ENCODE peak calls at places on chromosomes 11 and 22, in six cellular contexts. V is A549, O is GM13977, S is PC-3, Z is hepatocyte, N is astrocyte of the cerebellum. E is an unnamed sample.

GRCh38 chr22:45226681-45227186 is 14.0 kb downstream of the KIAA0930 start:
- DNase-seq in V (no peak), N (no peak), S (peak), Z (no peak), O (no peak), E (no peak)

GRCh38 chr11:101583180-101584128 is at the start of gene TRPC6:
- DNase-seq in O (no peak), V (peak), S (no peak), Z (peak), N (no peak), E (peak)

GRCh38 chr22:49077036-49077393 is 750.7 kb downstream of the BRD1 start:
- DNase-seq in N (no peak), O (no peak), S (no peak), V (no peak), Z (no peak), E (no peak)

GRCh38 chr11:104124979-104125378 is 39.0 kb downstream of the PDGFD start:
- DNase-seq in V (no peak), N (no peak), S (no peak), O (no peak), Z (no peak), E (no peak)

GRCh38 chr22:42754658-42755057 is 34.0 kb upstream of the A4GALT start:
- DNase-seq in N (no peak), S (peak), V (no peak), Z (peak), O (no peak), E (no peak)

GRCh38 chr11:118434553-118435232 is 1.6 kb upstream of the KMT2A start:
- DNase-seq in O (peak), Z (peak), S (peak), V (no peak), N (no peak), E (peak)

GRCh38 chr22:18048441-18048898 is 24.1 kb upstream of the MICAL3 start:
- DNase-seq in N (no peak), O (no peak), Z (no peak), S (no peak), V (no peak), E (no peak)

GRCh38 chr11:86174101-86175046 is 70.2 kb upstream of the EED start:
- DNase-seq in S (peak), O (no peak), V (no peak), Z (peak), N (peak), E (no peak)

GRCh38 chr11:19633276-19633675 is 79.4 kb upstream of the NAV2 start:
- DNase-seq in N (peak), O (no peak), S (no peak), Z (no peak), V (no peak), E (no peak)

GRCh38 chr11:2790581-2790925 is 90.8 kb upstream of the KCNQ1OT1 start:
- DNase-seq in O (no peak), V (no peak), N (no peak), S (no peak), Z (no peak), E (peak)

GRCh38 chr11:65500262-65501004 is 1.6 kb downstream of the MALAT1 start:
- DNase-seq in S (peak), N (no peak), O (no peak), V (no peak), Z (peak), E (no peak)

DNA sequence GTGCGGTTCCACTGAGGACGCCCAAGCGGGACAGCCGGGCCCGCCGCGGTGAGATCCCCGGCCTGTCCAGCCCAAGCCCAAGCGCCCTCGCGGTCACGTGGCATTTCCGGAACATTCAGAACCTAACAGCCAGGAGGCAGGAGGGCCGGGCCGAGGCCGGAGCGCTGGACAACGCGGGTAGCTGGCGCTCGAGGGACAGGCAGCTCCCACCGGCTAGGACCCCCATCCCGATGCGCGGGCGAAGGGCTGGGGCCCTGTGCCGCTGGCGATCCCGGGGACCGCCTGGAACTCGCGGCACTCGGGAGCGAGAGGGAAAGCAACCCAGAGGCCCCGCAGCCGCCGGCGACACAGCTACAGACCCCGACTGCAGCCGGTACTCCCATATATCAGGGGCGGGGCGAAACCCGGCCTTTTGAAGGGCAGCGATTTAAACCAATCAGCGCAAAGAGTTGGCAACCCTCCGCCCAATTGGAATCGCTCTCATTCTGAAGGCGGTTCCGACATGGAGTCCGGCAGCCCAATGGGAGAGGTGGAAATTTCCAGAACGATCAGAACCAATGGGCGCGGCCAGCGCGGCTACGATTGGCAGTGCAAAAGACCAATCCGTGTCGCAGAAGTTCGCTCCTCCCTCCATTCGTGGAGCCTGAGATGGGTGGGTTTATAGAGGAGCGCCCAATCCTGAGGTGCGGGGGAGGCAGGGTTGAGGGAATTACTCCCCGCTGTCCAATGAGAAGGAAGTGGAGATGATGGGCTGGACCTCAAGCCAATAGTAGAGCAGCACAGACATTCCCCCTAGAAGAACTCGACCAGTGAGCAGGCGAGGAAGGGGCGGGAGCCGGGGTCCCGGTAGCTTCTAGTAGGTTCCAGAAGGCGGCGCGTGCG is at the start of gene STIP1:
- DNase-seq in V (peak), S (peak), O (peak), N (peak), Z (peak), E (peak)
- TF ChIP-seq CTCF in V (no peak), S (no peak), O (peak), N (peak), Z (peak), E (peak)

GRCh38 chr22:32796865-32797573 is 4.5 kb upstream of the TIMP3 start:
- DNase-seq in N (peak), O (peak), Z (peak), V (peak), S (peak), E (peak)

GRCh38 chr22:32795214-32795596 is 6.3 kb upstream of the TIMP3 start:
- DNase-seq in N (no peak), S (no peak), Z (no peak), V (no peak), O (no peak), E (no peak)

GRCh38 chr22:32793604-32794003 is 7.9 kb upstream of the TIMP3 start:
- DNase-seq in V (no peak), N (no peak), S (no peak), O (no peak), Z (no peak), E (no peak)

GRCh38 chr22:32791056-32791455 is 10.4 kb upstream of the TIMP3 start:
- DNase-seq in V (no peak), S (no peak), Z (no peak), N (no peak), O (no peak), E (no peak)

DNA sequence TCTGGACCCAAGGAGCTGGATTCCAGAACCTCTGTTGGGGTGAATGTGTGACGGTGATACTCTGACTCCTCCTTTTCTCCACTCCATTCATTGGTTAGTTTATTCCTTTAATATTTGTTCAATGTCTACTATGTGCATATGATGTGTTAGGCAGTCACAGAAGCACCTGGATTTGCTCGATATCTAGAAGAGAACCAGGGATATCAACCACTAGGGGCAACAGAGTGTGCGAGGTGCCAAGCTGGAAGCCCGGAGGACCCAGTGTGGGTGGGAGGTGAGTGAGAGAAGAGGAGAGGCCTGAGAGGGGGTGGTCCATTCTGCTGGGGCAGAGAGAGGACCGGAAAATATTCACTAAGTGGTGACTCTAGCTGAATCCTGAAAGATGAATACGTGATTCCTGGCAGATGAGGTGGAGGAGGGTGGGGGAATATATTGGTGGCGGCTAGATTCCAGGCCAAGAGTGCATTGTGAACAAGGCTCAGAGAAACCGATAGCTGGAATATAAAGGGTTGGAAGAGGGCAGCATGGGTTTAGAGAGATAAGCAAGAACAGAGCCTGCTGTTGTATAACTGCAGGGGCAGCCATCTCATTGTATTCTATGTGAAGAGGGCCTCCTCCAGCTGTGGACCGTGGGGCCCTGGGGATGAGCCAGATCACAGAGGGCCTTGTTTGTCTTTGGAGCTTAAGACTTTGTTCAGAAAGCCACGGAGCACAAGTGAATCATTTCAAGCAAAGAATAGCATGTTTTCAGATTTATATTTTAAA is 6.9 kb upstream of the TIMP3 start:
- DNase-seq in S (no peak), Z (no peak), V (no peak), N (no peak), O (no peak), E (no peak)
- TF ChIP-seq CTCF in S (no peak), Z (no peak), V (no peak), N (no peak), O (no peak), E (no peak)

DNA sequence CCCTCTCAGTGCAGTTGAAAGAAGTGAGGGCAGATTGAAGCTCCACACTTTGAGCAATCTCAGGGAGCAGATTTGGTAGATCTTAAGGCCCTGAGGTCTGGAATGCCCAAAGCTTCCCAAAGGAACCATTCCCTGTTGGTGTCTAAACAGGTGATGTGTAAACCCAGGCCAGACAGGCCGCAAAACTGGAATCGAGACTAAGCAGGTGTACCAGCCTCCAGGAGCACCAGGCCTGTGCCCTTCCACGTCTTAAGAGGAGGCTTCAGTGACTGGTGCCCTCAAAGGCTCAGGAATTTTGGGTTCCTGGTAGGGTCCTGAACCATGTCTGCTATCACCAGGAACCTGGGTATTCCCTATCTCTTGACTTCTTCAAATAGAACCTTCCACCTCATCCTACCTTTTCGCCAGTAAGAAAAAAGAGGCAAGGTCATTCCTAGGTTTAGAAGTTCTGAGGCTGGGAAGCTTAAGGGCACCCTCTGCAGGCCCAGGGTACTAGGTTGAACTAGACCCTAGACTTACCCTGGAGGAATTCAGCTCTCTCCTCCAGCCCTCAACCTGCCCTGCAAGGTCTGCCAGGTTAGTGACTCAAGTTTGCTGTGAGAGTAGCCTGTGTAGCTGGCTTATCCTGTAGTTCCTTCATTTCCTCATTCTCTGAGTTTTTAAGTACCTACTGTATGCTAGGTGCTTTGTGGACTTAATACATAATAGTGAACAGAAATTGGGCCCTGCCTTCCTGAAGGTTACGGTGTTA is 100.0 kb upstream of the NNMT start:
- DNase-seq in O (peak), N (no peak), V (no peak), S (peak), Z (peak), E (no peak)
- TF ChIP-seq CTCF in O (no peak), N (peak), V (no peak), S (no peak), Z (no peak), E (no peak)

GRCh38 chr22:46779651-46780050 is 17.2 kb downstream of the TBC1D22A start:
- DNase-seq in O (no peak), S (no peak), Z (no peak), V (no peak), N (no peak), E (no peak)

GRCh38 chr22:46781291-46781690 is 18.8 kb downstream of the TBC1D22A start:
- DNase-seq in N (no peak), O (no peak), S (no peak), V (no peak), Z (no peak), E (no peak)

GRCh38 chr22:46777609-46777970 is 15.1 kb downstream of the TBC1D22A start:
- DNase-seq in Z (no peak), N (no peak), S (no peak), V (no peak), O (peak), E (no peak)

GRCh38 chr22:46779023-46779422 is 16.6 kb downstream of the TBC1D22A start:
- DNase-seq in V (no peak), N (no peak), O (no peak), Z (no peak), S (no peak), E (no peak)

DNA sequence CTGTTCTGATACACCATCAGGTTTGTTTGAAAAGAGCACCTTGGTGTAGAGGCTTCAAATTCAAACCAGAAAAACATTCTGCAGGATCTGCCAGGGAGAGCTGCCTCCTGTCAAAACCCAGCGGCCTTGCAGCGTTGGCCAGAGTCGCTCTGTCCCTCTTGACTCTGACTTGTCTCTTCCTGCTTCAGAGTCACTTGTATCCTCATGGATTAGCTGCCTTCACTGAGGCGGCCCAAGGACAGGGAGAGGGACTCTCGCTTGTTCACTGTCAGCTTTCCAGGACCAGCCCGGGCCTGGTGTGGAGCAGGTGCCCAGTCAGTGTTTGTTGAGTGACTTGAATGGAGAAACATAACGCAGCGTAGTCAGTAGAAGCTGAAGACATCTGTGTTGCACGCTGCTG is 18.0 kb downstream of the TBC1D22A start:
- DNase-seq in N (no peak), Z (no peak), V (no peak), O (no peak), S (no peak), E (no peak)
- TF ChIP-seq CTCF in N (no peak), Z (no peak), V (no peak), O (no peak), S (no peak), E (no peak)

DNA sequence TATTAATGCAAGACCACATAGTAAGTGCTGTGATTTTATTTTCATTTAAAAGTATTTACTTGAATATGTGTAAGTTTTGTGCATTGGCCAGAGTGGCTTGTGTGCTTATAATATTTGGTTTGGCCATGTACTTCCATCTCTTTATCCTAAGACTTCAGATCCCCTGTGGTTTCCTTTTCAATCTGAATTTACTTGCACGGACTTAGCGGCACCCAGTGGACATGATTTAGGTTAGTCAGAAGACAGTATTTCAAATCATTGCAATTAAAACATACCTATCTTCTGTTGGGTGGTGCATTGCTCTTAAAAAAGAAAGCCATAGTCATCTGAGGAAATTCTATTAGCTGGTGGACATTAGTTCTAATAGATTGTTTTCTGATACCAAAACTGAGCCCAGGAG is 30.7 kb downstream of the PIWIL4 start:
- DNase-seq in V (no peak), Z (no peak), O (no peak), N (no peak), S (peak), E (no peak)
- TF ChIP-seq CTCF in V (peak), Z (peak), O (peak), N (peak), S (peak), E (no peak)